ENCODE peak calls at places on chromosomes 6 and 20, in seven cellular contexts. L, Z, I, S, D, U and Q are unnamed samples.

GRCh38 chr6:137958809-137959565 is 91.9 kb downstream of the TNFAIP3 start:
- DNase-seq in L (no peak), Z (no peak), I (no peak), S (no peak), D (no peak), U (no peak), Q (peak)

GRCh38 chr6:16318538-16318937 is 80.2 kb downstream of the GMPR start:
- DNase-seq in L (no peak), Z (no peak), I (no peak), S (no peak), D (no peak), U (peak), Q (peak)

GRCh38 chr6:41462980-41463930 is 82.9 kb upstream of the FOXP4 start:
- DNase-seq in L (peak), Z (peak), I (no peak), S (peak), D (peak), U (peak), Q (peak)

GRCh38 chr6:246349-246748 is 45.9 kb upstream of the DUSP22 start:
- DNase-seq in L (no peak), Z (no peak), I (no peak), S (no peak), D (no peak), U (no peak), Q (no peak)

GRCh38 chr20:63754008-63754407 is 14.4 kb downstream of the SLC2A4RG start:
- DNase-seq in L (peak), Z (no peak), I (no peak), S (peak), D (no peak), U (no peak), Q (no peak)

GRCh38 chr6:73732845-73733675 is 37.1 kb downstream of the CD109 start:
- DNase-seq in L (peak), Z (peak), I (peak), S (peak), D (peak), U (peak), Q (peak)

GRCh38 chr6:34511923-34512737 is 44.0 kb downstream of the SPDEF start:
- DNase-seq in L (no peak), Z (no peak), I (no peak), S (no peak), D (no peak), U (no peak), Q (no peak)

GRCh38 chr6:56953597-56954388 is 1.1 kb upstream of the BEND6 start:
- DNase-seq in L (peak), Z (peak), I (peak), S (peak), D (no peak), U (no peak), Q (peak)

GRCh38 chr6:66865771-66866170 is 1158.7 kb upstream of the EYS start:
- DNase-seq in L (no peak), Z (no peak), I (no peak), S (no peak), D (no peak), U (peak), Q (no peak)

GRCh38 chr20:23225407-23226060 is 125.1 kb upstream of the NXT1 start:
- DNase-seq in L (peak), Z (no peak), I (no peak), S (no peak), D (no peak), U (no peak), Q (peak)

GRCh38 chr20:46512943-46513844 is at the start of gene ZNF334:
- DNase-seq in L (peak), Z (no peak), I (peak), S (peak), D (no peak), U (peak), Q (peak)

GRCh38 chr6:81465859-81466258 is 286.6 kb downstream of the TENT5A start:
- DNase-seq in L (peak), Z (peak), I (peak), S (peak), D (peak), U (peak), Q (peak)

GRCh38 chr6:39887692-39888450 is 46.4 kb downstream of the MOCS1 start:
- DNase-seq in L (peak), Z (no peak), I (peak), S (no peak), D (no peak), U (peak), Q (peak)

GRCh38 chr6:57822896-57823358 is 505.5 kb downstream of the PRIM2 start:
- DNase-seq in L (no peak), Z (no peak), I (peak), S (peak), D (no peak), U (no peak), Q (no peak)

GRCh38 chr20:17059465-17059864 is 167.4 kb upstream of the PCSK2 start:
- DNase-seq in L (no peak), Z (no peak), I (no peak), S (no peak), D (peak), U (peak), Q (peak)

GRCh38 chr6:34973547-34974248 is 84.6 kb downstream of the ANKS1A start:
- DNase-seq in L (no peak), Z (no peak), I (no peak), S (peak), D (no peak), U (no peak), Q (no peak)

GRCh38 chr6:13431861-13432465 is 55.4 kb downstream of the GFOD1 start:
- DNase-seq in L (no peak), Z (no peak), I (no peak), S (no peak), D (no peak), U (peak), Q (peak)

GRCh38 chr6:142275146-142276006 is 26.4 kb upstream of the ADGRG6 start:
- DNase-seq in L (peak), Z (no peak), I (no peak), S (peak), D (no peak), U (peak), Q (peak)

GRCh38 chr6:52877168-52877567 is 32.3 kb downstream of the GSTA3 start:
- DNase-seq in L (peak), Z (peak), I (no peak), S (no peak), D (peak), U (peak), Q (peak)

GRCh38 chr20:47146703-47147102 is 209.8 kb downstream of the ZMYND8 start:
- DNase-seq in L (no peak), Z (no peak), I (peak), S (no peak), D (no peak), U (peak), Q (peak)

GRCh38 chr6:75204222-75204958 is 1.5 kb downstream of the COL12A1 start:
- DNase-seq in L (peak), Z (peak), I (peak), S (peak), D (peak), U (peak), Q (peak)

GRCh38 chr20:32510601-32511357 is 74.4 kb downstream of the NOL4L start:
- DNase-seq in L (peak), Z (no peak), I (no peak), S (no peak), D (no peak), U (no peak), Q (no peak)

GRCh38 chr6:151229401-151230276 is 10.1 kb upstream of the AKAP12 start:
- DNase-seq in L (no peak), Z (no peak), I (no peak), S (peak), D (no peak), U (no peak), Q (no peak)

GRCh38 chr6:39956951-39957350 is 22.7 kb upstream of the MOCS1 start:
- DNase-seq in L (no peak), Z (no peak), I (no peak), S (no peak), D (no peak), U (no peak), Q (peak)

GRCh38 chr6:35808688-35809087 is 3.5 kb downstream of the LHFPL5 start:
- DNase-seq in L (no peak), Z (no peak), I (no peak), S (no peak), D (no peak), U (peak), Q (no peak)

GRCh38 chr6:78614961-78615360 is 252.4 kb upstream of the IRAK1BP1 start:
- DNase-seq in L (no peak), Z (no peak), I (no peak), S (no peak), D (no peak), U (no peak), Q (no peak)

GRCh38 chr6:11126876-11127275 is 15.4 kb upstream of the ERVFRD-1 start:
- DNase-seq in L (no peak), Z (no peak), I (no peak), S (no peak), D (no peak), U (peak), Q (no peak)

GRCh38 chr20:24502184-24502583 is 32.8 kb downstream of the SYNDIG1 start:
- DNase-seq in L (peak), Z (no peak), I (no peak), S (no peak), D (no peak), U (no peak), Q (peak)

GRCh38 chr20:3698511-3699436 is 13.6 kb downstream of the SIGLEC1 start:
- DNase-seq in L (no peak), Z (no peak), I (no peak), S (no peak), D (no peak), U (no peak), Q (peak)

GRCh38 chr20:58892126-58892931 is 39.8 kb downstream of the GNAS start:
- DNase-seq in L (peak), Z (peak), I (peak), S (peak), D (no peak), U (peak), Q (peak)

GRCh38 chr6:80163754-80164187 is 57.3 kb downstream of the BCKDHB start:
- DNase-seq in L (peak), Z (peak), I (no peak), S (peak), D (peak), U (peak), Q (peak)

GRCh38 chr6:128307671-128308070 is 212.7 kb downstream of the PTPRK start:
- DNase-seq in L (no peak), Z (no peak), I (no peak), S (no peak), D (no peak), U (peak), Q (no peak)

GRCh38 chr6:131281471-131282270 is 146.4 kb downstream of the AKAP7 start:
- DNase-seq in L (no peak), Z (no peak), I (peak), S (peak), D (no peak), U (no peak), Q (peak)

GRCh38 chr6:110039996-110040383 is 61.9 kb downstream of the GPR6 start:
- DNase-seq in L (peak), Z (peak), I (peak), S (peak), D (peak), U (peak), Q (peak)

GRCh38 chr20:16701296-16701695 is 28.5 kb upstream of the SNRPB2 start:
- DNase-seq in L (no peak), Z (no peak), I (peak), S (peak), D (peak), U (peak), Q (peak)

GRCh38 chr6:109457596-109457996 is 2.0 kb upstream of the MICAL1 start:
- DNase-seq in L (no peak), Z (no peak), I (no peak), S (no peak), D (no peak), U (no peak), Q (peak)

GRCh38 chr20:36214684-36215256 is 21.5 kb upstream of the AAR2 start:
- DNase-seq in L (peak), Z (peak), I (peak), S (peak), D (no peak), U (peak), Q (peak)

DNA sequence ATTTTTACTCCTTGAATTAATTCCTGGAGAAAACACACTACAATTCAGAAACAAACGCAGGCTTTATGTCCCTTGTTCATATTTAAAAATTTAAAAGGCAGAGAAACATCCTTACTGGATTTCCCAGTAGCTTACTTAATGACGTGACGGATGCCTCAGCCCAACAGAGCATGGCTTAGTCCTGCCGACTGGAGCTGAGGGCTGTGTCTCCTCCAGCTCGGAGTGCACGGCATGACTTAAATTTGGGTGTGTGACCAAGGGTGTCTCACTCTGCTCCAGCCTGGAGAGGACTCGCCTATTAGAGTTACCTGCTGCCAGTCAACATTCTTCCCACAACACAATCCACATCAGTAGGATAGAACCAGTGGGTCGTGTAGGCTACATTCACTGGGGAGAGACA is 107.1 kb downstream of the PSMB1 start:
- DNase-seq in L (no peak), Z (no peak), I (no peak), S (no peak), D (no peak), U (no peak), Q (no peak)
- TF ChIP-seq EZH2phosphoT487 in L (no peak), Z (no peak), I (no peak), S (no peak), D (no peak), U (no peak), Q (no peak)

DNA sequence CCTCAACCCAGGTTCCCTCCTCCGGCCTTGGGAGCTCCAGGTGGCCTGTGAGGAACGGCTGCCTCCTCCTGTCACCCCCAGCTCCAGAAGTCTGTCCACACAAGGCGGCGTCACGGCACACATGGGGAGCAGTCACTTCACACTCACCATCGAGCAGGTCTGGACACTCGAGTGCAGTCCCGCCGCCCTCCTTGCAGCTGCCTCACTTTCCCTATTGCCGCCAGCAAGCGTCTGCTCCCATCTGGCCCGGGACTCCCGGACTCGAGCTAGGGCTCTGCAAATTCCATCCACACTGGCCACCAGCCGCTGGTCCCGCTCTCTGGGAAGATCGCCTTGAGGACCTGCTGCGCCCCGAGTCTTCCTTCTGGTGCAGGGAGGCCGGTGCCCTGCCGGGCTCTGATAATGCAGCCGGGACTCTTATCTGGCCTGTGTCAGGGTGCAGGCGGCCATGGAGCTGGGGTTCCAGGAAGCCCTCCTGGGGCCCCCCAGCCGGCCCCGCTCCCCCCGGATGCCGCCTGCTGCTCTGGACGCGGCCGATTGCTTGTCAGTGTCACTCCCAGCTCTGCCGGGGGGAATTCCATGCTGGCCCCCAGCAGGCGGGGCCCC is at the start of gene RIPOR3:
- DNase-seq in L (peak), Z (no peak), I (peak), S (peak), D (no peak), U (no peak), Q (peak)
- TF ChIP-seq EZH2 in L (no peak), Z (no peak), I (no peak), S (no peak), D (no peak), U (no peak), Q (no peak)

DNA sequence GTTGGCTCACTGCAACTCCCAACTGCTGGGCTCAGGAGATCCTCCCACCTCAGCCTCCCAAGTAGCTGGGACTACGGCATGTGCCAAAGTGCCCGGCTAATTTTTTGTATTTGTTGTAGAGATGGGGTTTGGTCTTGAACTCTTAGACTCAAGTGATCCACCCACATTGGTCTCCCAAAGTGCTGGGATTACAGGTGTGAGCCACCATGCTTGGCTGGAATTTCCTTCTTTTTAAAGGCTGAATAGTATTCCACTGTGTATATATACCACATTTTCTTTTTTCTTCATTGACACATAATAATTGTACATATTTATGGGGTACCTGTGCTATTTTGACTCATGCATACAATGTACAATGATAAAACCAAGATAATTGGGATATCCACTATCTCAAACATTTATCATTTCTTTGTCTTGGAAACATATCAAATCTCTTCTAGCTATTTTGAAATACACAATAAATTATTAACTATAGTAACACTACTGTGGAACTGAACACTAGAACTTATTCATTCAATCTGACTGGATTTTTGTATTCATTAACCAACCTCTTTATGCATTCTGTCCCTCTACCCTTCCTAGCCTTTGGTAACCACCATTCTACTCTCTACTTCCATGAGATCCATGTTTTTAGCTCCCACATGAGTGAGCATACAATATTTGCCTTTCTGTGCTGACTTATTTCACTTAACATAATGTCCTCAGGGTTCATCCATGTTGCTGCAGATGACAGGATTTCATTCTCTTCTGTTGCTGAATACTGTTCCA is 7.8 kb downstream of the MDC1 start:
- DNase-seq in L (no peak), Z (no peak), I (no peak), S (no peak), D (no peak), U (no peak), Q (no peak)
- TF ChIP-seq EZH2phosphoT487 in L (no peak), Z (no peak), I (no peak), S (no peak), D (no peak), U (no peak), Q (no peak)

GRCh38 chr6:3229566-3230274 is 2.3 kb upstream of the TUBB2B start:
- DNase-seq in L (peak), Z (peak), I (peak), S (peak), D (no peak), U (no peak), Q (peak)

GRCh38 chr6:3228046-3228671 is 706 bp upstream of the TUBB2B start:
- DNase-seq in L (peak), Z (peak), I (peak), S (peak), D (no peak), U (no peak), Q (no peak)

GRCh38 chr6:3228791-3229565 is 1.5 kb upstream of the TUBB2B start:
- DNase-seq in L (peak), Z (no peak), I (peak), S (peak), D (no peak), U (no peak), Q (no peak)

GRCh38 chr6:3227363-3228045 is at the start of gene TUBB2B:
- DNase-seq in L (peak), Z (no peak), I (peak), S (peak), D (no peak), U (no peak), Q (peak)

DNA sequence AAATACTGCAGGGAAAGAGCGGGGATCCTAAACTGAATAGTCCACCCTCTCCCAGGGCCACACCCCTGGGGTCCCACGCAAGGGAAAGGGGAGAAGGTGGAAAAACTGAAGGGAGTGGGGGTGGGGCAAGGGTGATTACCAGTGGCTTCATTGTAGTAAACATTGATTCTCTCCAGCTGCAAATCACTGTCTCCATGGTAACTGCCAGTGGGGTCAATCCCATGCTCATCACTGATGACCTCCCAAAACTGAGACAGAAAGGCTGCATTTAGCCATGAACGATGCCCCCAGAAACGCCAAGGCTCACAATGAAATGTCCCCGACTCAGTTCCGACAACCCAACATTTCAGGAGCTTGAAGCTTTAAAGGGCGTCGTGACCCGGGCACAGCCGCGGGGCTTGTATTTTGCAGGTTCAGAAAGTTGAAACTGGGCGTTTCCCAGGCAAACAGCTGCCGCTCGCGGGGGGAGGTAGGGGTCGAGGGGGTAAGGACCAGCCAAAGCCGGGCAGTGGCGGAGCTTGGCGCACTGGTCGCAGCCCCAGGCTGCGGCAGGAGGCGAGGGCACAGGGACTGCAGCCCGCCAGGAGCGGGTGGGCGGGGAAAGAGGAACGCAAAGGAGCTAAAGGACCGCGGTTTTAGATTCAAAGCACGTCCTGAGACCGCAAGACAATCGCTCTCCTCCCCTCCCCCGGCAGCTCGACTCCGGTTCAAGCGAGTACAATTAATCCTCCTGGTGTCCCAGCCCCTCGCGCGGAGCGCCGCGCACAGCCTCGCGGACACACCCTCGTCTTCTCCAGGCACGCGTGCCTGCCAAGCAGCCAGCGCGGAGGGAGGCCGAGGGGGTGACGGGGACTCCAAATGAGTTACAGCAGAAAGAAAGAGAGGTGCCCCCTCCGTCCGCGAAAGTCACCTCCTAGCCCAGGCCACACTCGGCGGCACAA is 761 bp downstream of the TUBB2B start:
- DNase-seq in L (peak), Z (peak), I (peak), S (peak), D (no peak), U (no peak), Q (peak)
- TF ChIP-seq EZH2 in L (no peak), Z (no peak), I (no peak), S (no peak), D (no peak), U (peak), Q (peak)